ENCODE peak calls at places on chromosomes 11 and 22, in four cellular contexts. W is stimulated activated CD4-positive, alpha-beta T cell treated with anti-CD3 and anti-CD28 coated beads, Interleukin-4, amount 100 ng/mL, for 48 hours; H is ELF-1; P is activated naive CD4-positive, alpha-beta T cell treated with anti-CD3 and anti-CD28 coated beads for 36 hours. O is an unnamed sample.

GRCh38 chr11:118980191-118980881 is 8.8 kb downstream of the FOXR1 start:
- DNase-seq in P (no peak), W (no peak), H (peak), O (no peak)

GRCh38 chr11:67054851-67055523 is 1.7 kb upstream of the RHOD start:
- DNase-seq in P (peak), W (peak), H (no peak), O (peak)

GRCh38 chr11:9568854-9569587 is 4.4 kb upstream of the WEE1 start:
- DNase-seq in W (no peak), H (peak), P (no peak), O (peak)

GRCh38 chr11:108663154-108663877 is 1.6 kb upstream of the DDX10 start:
- DNase-seq in W (no peak), P (no peak), H (no peak), O (no peak)

GRCh38 chr11:15826826-15827225 is 529.5 kb downstream of the SOX6 start:
- DNase-seq in W (no peak), H (peak), P (peak), O (peak)

GRCh38 chr11:128530119-128531091 is 57.0 kb downstream of the ETS1 start:
- DNase-seq in H (no peak), W (no peak), P (no peak), O (peak)

GRCh38 chr22:46049726-46050450 is 72.9 kb upstream of the WNT7B start:
- DNase-seq in W (no peak), H (no peak), P (no peak), O (no peak)

GRCh38 chr11:119056397-119056999 is 507 bp downstream of the HYOU1 start:
- DNase-seq in W (peak), P (peak), H (peak), O (no peak)